ENCODE peak calls at places on chromosomes 11 and 22, in six cellular contexts. One of them, this sample, is unnamed.

GRCh38 chr11:118236170-118236569 is 11.4 kb upstream of the JAML start:
- DNase-seq in CD8-positive, alpha-beta T cell: no peak
- DNase-seq in A549: no peak
- DNase-seq in left lung: no peak
- DNase-seq in tibial artery: no peak
- DNase-seq in upper lobe of right lung: no peak
- DNase-seq in this sample: no peak

GRCh38 chr22:42360348-42360747 is 71.9 kb downstream of the NFAM1 start:
- DNase-seq in tibial artery: no peak
- DNase-seq in CD8-positive, alpha-beta T cell: no peak
- DNase-seq in upper lobe of right lung: no peak
- DNase-seq in A549: no peak
- DNase-seq in left lung: no peak
- DNase-seq in this sample: no peak

GRCh38 chr11:109059402-109059801 is 362.6 kb upstream of the C11orf87 start:
- DNase-seq in CD8-positive, alpha-beta T cell: no peak
- DNase-seq in upper lobe of right lung: no peak
- DNase-seq in left lung: no peak
- DNase-seq in tibial artery: no peak
- DNase-seq in A549: no peak
- DNase-seq in this sample: no peak

GRCh38 chr22:47406896-47407295 is 644.4 kb downstream of the TBC1D22A start:
- DNase-seq in tibial artery: no peak
- DNase-seq in CD8-positive, alpha-beta T cell: no peak
- DNase-seq in upper lobe of right lung: no peak
- DNase-seq in left lung: no peak
- DNase-seq in A549: no peak
- DNase-seq in this sample: no peak

GRCh38 chr11:115745545-115746265 is 241.5 kb upstream of the CADM1 start:
- DNase-seq in left lung: no peak
- DNase-seq in tibial artery: peak; percentile 25
- DNase-seq in A549: no peak
- DNase-seq in upper lobe of right lung: no peak
- DNase-seq in CD8-positive, alpha-beta T cell: no peak
- DNase-seq in this sample: no peak

GRCh38 chr11:103863497-103863896 is 172.9 kb upstream of the DDI1 start:
- DNase-seq in A549: no peak
- DNase-seq in upper lobe of right lung: no peak
- DNase-seq in CD8-positive, alpha-beta T cell: no peak
- DNase-seq in left lung: no peak
- DNase-seq in tibial artery: no peak
- DNase-seq in this sample: no peak

GRCh38 chr22:45731041-45731797 is 59.6 kb downstream of the ATXN10 start:
- DNase-seq in tibial artery: no peak
- DNase-seq in upper lobe of right lung: no peak
- DNase-seq in CD8-positive, alpha-beta T cell: no peak
- DNase-seq in A549: peak; percentile 25
- DNase-seq in left lung: no peak
- DNase-seq in this sample: peak; percentile 26

GRCh38 chr11:61949169-61950034 is 749 bp upstream of the BEST1 start:
- DNase-seq in CD8-positive, alpha-beta T cell: no peak
- DNase-seq in tibial artery: peak; percentile 89
- DNase-seq in left lung: peak; percentile 74
- DNase-seq in upper lobe of right lung: peak; percentile 81
- DNase-seq in A549: peak; percentile 51
- DNase-seq in this sample: peak; percentile 50

GRCh38 chr22:40107756-40108437 is 69.8 kb upstream of the TNRC6B start:
- DNase-seq in CD8-positive, alpha-beta T cell: no peak
- DNase-seq in upper lobe of right lung: no peak
- DNase-seq in A549: no peak
- DNase-seq in tibial artery: no peak
- DNase-seq in left lung: no peak
- DNase-seq in this sample: no peak

GRCh38 chr11:83168756-83169155 is 11.8 kb downstream of the PCF11 start:
- DNase-seq in upper lobe of right lung: no peak
- DNase-seq in CD8-positive, alpha-beta T cell: no peak
- DNase-seq in A549: no peak
- DNase-seq in left lung: no peak
- DNase-seq in tibial artery: no peak
- DNase-seq in this sample: no peak

GRCh38 chr11:10572533-10572932 is 4.1 kb upstream of the LYVE1 start:
- DNase-seq in CD8-positive, alpha-beta T cell: no peak
- DNase-seq in left lung: no peak
- DNase-seq in tibial artery: no peak
- DNase-seq in upper lobe of right lung: no peak
- DNase-seq in A549: no peak
- DNase-seq in this sample: no peak

GRCh38 chr11:104090767-104091166 is 54.3 kb downstream of the DDI1 start:
- DNase-seq in left lung: no peak
- DNase-seq in CD8-positive, alpha-beta T cell: no peak
- DNase-seq in tibial artery: no peak
- DNase-seq in upper lobe of right lung: no peak
- DNase-seq in A549: no peak
- DNase-seq in this sample: no peak

GRCh38 chr11:4921796-4922195 is 2.3 kb downstream of the OR51G1 start:
- DNase-seq in upper lobe of right lung: no peak
- DNase-seq in A549: no peak
- DNase-seq in CD8-positive, alpha-beta T cell: no peak
- DNase-seq in tibial artery: no peak
- DNase-seq in left lung: no peak
- DNase-seq in this sample: no peak

GRCh38 chr11:20112291-20113146 is 47.8 kb downstream of the DBX1 start:
- DNase-seq in tibial artery: peak; percentile 86
- DNase-seq in A549: peak; percentile 90
- DNase-seq in CD8-positive, alpha-beta T cell: no peak
- DNase-seq in upper lobe of right lung: peak; percentile 72
- DNase-seq in left lung: peak; percentile 70
- DNase-seq in this sample: peak; percentile 77

GRCh38 chr11:130426223-130427048 is 2.0 kb downstream of the ADAMTS8 start:
- DNase-seq in upper lobe of right lung: no peak
- DNase-seq in left lung: no peak
- DNase-seq in tibial artery: no peak
- DNase-seq in A549: no peak
- DNase-seq in CD8-positive, alpha-beta T cell: no peak
- DNase-seq in this sample: no peak

GRCh38 chr11:57157624-57158023 is 24.1 kb upstream of the LRRC55 start:
- DNase-seq in left lung: no peak
- DNase-seq in upper lobe of right lung: no peak
- DNase-seq in tibial artery: no peak
- DNase-seq in A549: no peak
- DNase-seq in CD8-positive, alpha-beta T cell: no peak
- DNase-seq in this sample: no peak
- H3K4me3 ChIP-seq in left lung: no peak overlapping the region
- H3K4me3 ChIP-seq in upper lobe of right lung: no peak overlapping the region
- H3K4me3 ChIP-seq in tibial artery: no peak overlapping the region
- H3K4me3 ChIP-seq in A549: no peak overlapping the region
- H3K4me3 ChIP-seq in CD8-positive, alpha-beta T cell: no peak overlapping the region
- H3K4me3 ChIP-seq in this sample: no peak overlapping the region

DNA sequence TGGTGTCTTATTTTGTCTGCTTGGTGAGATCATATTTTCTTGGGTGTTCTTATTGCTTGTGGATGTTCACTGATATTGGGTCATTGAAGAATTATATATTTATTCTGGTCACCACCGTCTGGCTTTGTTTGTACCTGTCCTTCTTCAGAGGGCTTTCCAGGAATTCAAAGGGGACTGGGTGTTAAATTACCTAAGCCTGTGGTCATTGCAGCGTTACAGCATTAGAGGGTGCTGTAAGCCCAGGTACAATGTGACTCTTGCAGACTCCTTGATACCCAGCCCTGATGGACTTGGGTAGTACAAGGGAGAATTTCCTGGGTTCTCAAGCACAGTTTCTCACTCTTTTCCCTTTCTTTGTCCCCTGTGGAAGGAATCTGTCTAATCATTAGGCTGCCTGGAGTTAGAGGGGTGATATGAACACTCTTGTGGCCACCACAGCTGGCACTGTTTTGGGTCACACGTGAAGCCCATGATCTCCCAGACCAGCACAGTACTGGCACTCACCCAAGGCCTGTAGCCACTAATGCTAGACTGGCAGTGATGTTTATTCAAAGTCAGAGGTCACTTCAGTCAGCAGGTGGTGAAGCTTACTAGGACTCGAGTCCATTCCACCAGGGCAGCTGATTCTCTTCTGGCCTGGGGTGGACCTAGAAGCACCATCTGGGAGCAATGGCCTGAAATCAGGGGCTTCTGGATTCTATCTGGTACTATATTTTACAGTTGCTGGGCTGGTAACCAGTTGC is 56.1 kb upstream of the NARS2 start:
- DNase-seq in tibial artery: no peak
- DNase-seq in CD8-positive, alpha-beta T cell: no peak
- DNase-seq in A549: no peak
- DNase-seq in left lung: no peak
- DNase-seq in upper lobe of right lung: no peak
- DNase-seq in this sample: no peak
- H3K9me3 ChIP-seq in tibial artery: no peaks in the 10 kb centered on the region
- H3K9me3 ChIP-seq in CD8-positive, alpha-beta T cell: peaks cover 7% of the 10 kb centered on the region
- H3K9me3 ChIP-seq in A549: peaks cover 3% of the 10 kb centered on the region
- H3K9me3 ChIP-seq in left lung: peaks cover 26% of the 10 kb centered on the region
- H3K9me3 ChIP-seq in upper lobe of right lung: no peaks in the 10 kb centered on the region
- H3K9me3 ChIP-seq in this sample: no peaks in the 10 kb centered on the region

DNA sequence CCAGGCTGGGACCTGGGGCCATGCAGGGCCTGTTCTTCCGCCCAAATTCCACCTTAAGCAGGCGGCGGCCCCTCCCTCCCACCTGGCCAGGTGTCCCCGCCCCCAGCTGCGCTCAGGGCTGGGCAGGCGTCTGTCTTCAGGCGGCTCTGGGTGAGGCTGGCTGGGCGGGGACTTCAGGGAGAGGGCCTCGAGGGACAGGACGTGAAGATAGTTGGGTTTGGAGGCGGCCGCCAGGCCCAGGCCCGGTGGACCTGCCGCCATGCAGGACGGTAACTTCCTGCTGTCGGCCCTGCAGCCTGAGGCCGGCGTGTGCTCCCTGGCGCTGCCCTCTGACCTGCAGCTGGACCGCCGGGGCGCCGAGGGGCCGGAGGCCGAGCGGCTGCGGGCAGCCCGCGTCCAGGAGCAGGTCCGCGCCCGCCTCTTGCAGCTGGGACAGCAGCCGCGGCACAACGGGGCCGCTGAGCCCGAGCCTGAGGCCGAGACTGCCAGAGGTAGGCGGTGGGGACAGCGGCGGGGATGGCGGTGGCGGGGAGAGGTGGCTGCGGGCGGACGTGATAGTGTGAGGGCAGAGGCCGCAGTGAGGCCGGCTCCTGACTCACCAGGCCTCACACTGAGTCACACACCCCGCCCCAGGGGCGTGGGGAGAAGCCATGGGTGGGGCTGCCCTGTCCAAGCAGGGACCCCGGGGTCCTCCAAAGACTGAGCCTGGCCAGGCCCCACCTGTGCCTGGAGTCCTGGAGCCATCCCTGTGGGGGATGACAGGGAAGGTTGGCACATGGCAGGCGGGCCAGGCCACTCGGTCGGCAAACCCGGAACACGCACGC is at the start of gene PKP3:
- DNase-seq in left lung: peak; percentile 87
- DNase-seq in CD8-positive, alpha-beta T cell: no peak
- DNase-seq in tibial artery: no peak
- DNase-seq in upper lobe of right lung: peak; percentile 94
- DNase-seq in A549: peak; percentile 86
- DNase-seq in this sample: peak; percentile 94
- H3K4me3 ChIP-seq in left lung: peak within 1 kb of the TSS; percentile 45
- H3K4me3 ChIP-seq in CD8-positive, alpha-beta T cell: no peak within 1 kb of the TSS
- H3K4me3 ChIP-seq in tibial artery: no peak within 1 kb of the TSS
- H3K4me3 ChIP-seq in upper lobe of right lung: peak within 1 kb of the TSS; percentile 48
- H3K4me3 ChIP-seq in A549: peak within 1 kb of the TSS; percentile 64
- H3K4me3 ChIP-seq in this sample: peak within 1 kb of the TSS; percentile 79

GRCh38 chr11:98185245-98185644 is 835.5 kb upstream of the CNTN5 start:
- DNase-seq in tibial artery: no peak
- DNase-seq in CD8-positive, alpha-beta T cell: no peak
- DNase-seq in upper lobe of right lung: no peak
- DNase-seq in A549: no peak
- DNase-seq in left lung: no peak
- DNase-seq in this sample: no peak

DNA sequence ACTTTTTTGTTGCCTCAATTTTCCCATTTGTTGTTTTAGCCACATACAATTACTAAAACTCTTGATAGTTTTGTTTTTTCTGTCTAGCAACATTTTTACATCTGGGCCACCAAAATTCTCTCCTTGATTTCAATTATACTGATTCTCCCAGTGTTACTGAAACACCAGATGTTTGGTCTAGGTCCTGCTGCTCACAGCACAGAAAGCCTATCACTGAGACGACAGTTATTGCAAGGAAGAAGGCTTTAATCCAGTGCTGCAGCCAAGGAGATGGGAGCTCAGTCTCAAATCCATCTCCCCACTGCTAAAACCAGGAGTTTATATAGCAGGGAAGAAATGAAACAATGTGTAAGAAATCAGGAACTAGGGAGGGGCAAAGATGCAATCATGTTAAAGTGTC is 837.7 kb upstream of the CNTN5 start:
- DNase-seq in tibial artery: no peak
- DNase-seq in A549: no peak
- DNase-seq in left lung: no peak
- DNase-seq in CD8-positive, alpha-beta T cell: no peak
- DNase-seq in upper lobe of right lung: no peak
- DNase-seq in this sample: no peak
- H3K9me3 ChIP-seq in tibial artery: no peaks in the 10 kb centered on the region
- H3K9me3 ChIP-seq in A549: no peaks in the 10 kb centered on the region
- H3K9me3 ChIP-seq in left lung: peaks cover 7% of the 10 kb centered on the region
- H3K9me3 ChIP-seq in CD8-positive, alpha-beta T cell: no peaks in the 10 kb centered on the region
- H3K9me3 ChIP-seq in upper lobe of right lung: no peaks in the 10 kb centered on the region
- H3K9me3 ChIP-seq in this sample: peaks cover 6% of the 10 kb centered on the region

DNA sequence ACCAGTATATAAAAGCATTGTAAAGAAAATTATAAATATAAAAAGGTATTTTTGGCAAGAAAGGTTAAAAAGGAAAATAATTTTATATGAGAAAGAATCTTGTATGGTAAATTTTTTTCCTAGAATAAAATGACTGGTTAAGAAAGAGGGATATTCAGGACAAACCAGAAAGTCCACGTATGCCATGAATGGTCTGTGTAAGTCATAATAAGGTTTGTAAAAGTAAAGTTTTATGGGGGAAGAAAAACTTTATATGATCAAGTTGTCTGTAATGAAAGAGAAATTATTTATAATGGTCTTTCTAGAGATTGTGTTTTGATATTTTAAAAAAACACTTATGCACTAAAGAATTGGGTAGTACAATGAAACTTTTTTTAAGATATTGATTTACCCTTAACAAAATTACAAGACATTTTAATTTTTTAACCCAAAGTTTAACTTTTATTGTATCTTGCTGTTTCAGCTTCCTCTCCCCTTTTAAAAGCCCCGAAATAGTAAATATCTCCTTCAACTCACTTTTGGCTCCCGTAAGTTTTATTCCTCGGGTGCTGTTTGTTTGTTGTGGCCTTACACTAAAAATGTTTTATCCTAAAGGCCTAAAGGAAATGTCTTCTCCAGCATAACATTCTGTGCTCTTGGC is 47.7 kb downstream of the AMOTL1 start:
- DNase-seq in tibial artery: no peak
- DNase-seq in upper lobe of right lung: no peak
- DNase-seq in A549: no peak
- DNase-seq in CD8-positive, alpha-beta T cell: no peak
- DNase-seq in left lung: no peak
- DNase-seq in this sample: no peak
- H3K4me3 ChIP-seq in tibial artery: no peak overlapping the region
- H3K4me3 ChIP-seq in upper lobe of right lung: no peak overlapping the region
- H3K4me3 ChIP-seq in A549: no peak overlapping the region
- H3K4me3 ChIP-seq in CD8-positive, alpha-beta T cell: no peak overlapping the region
- H3K4me3 ChIP-seq in left lung: no peak overlapping the region
- H3K4me3 ChIP-seq in this sample: no peak overlapping the region

This sample was measured in colonic mucosa.